ENCODE peak calls at places on chromosomes 13 and 19, in eight cellular contexts. K, W, G, I, R, E, Q and B are unnamed samples.

GRCh38 chr19:36577271-36577996 is 4.3 kb upstream of the ZNF529 start:
- DNase-seq in I (no peak), R (no peak), G (no peak), K (no peak), W (no peak), Q (no peak), E (no peak), B (no peak)

GRCh38 chr13:113023217-113023597 is 54.2 kb downstream of the MCF2L start:
- DNase-seq in G (peak), I (peak), W (no peak), K (no peak), R (no peak), E (no peak), Q (no peak), B (no peak)

GRCh38 chr19:14138576-14139265 is 2.3 kb upstream of the ASF1B start:
- DNase-seq in R (no peak), I (peak), Q (peak), K (no peak), W (no peak), E (no peak), G (no peak), B (no peak)

GRCh38 chr19:54041969-54042606 is 21.6 kb downstream of the VSTM1 start:
- DNase-seq in Q (no peak), I (no peak), K (no peak), G (no peak), E (no peak), W (no peak), R (no peak), B (no peak)

GRCh38 chr13:92345627-92346026 is 881.0 kb upstream of the GPC6 start:
- DNase-seq in Q (no peak), K (no peak), W (no peak), G (no peak), E (peak), I (no peak), R (no peak), B (no peak)

GRCh38 chr13:33205804-33206221 is 79.7 kb downstream of the STARD13 start:
- DNase-seq in I (peak), E (peak), Q (peak), R (no peak), G (peak), K (no peak), W (peak), B (peak)

GRCh38 chr13:109684836-109685602 is 101.4 kb downstream of the IRS2 start:
- DNase-seq in G (peak), I (peak), W (no peak), E (no peak), K (peak), R (peak), Q (no peak), B (no peak)

GRCh38 chr19:46717716-46718143 is 816 bp upstream of the PRKD2 start:
- DNase-seq in K (no peak), G (no peak), W (no peak), E (no peak), I (no peak), Q (no peak), R (no peak), B (no peak)

GRCh38 chr19:34707661-34708060 is 26.4 kb upstream of the ZNF181 start:
- DNase-seq in E (no peak), Q (no peak), I (no peak), R (no peak), K (no peak), W (no peak), G (no peak), B (no peak)

GRCh38 chr13:97948041-97948440 is 5.4 kb upstream of the IPO5 start:
- DNase-seq in I (no peak), R (no peak), E (no peak), G (no peak), Q (no peak), K (no peak), W (no peak), B (no peak)

GRCh38 chr19:4352701-4353121 is 9.3 kb downstream of the MPND start:
- DNase-seq in G (no peak), R (peak), E (peak), Q (peak), K (no peak), I (peak), W (peak), B (peak)

GRCh38 chr13:43195551-43195950 is 172.2 kb downstream of the DNAJC15 start:
- DNase-seq in Q (no peak), W (no peak), K (no peak), I (no peak), E (no peak), G (no peak), R (no peak), B (no peak)

GRCh38 chr13:73040968-73041580 is 17.7 kb upstream of the KLF5 start:
- DNase-seq in I (peak), E (no peak), R (no peak), K (no peak), Q (no peak), W (no peak), G (no peak), B (no peak)

GRCh38 chr13:77465595-77466195 is 69.8 kb upstream of the SCEL start:
- DNase-seq in K (no peak), G (no peak), W (no peak), Q (no peak), E (no peak), I (no peak), R (no peak), B (no peak)

GRCh38 chr13:34025746-34026145 is 207.8 kb downstream of the RFC3 start:
- DNase-seq in I (peak), G (no peak), Q (peak), E (no peak), W (no peak), K (no peak), R (no peak), B (no peak)

GRCh38 chr13:64924401-64924800 is 2305.7 kb downstream of the PCDH9 start:
- DNase-seq in R (no peak), I (no peak), W (no peak), G (no peak), E (no peak), K (no peak), Q (no peak), B (no peak)

GRCh38 chr13:37460211-37460610 is 138.4 kb downstream of the POSTN start:
- DNase-seq in G (no peak), E (no peak), I (no peak), R (no peak), W (no peak), K (no peak), Q (no peak), B (no peak)

GRCh38 chr13:58843567-58843966 is 1212.0 kb downstream of the PCDH17 start:
- DNase-seq in E (no peak), R (no peak), W (no peak), I (no peak), G (no peak), Q (no peak), K (no peak), B (peak)

GRCh38 chr13:58838615-58839014 is 1207.1 kb downstream of the PCDH17 start:
- DNase-seq in G (no peak), E (no peak), I (no peak), K (no peak), R (no peak), W (no peak), Q (no peak), B (no peak)

GRCh38 chr13:58843071-58843470 is 1211.5 kb downstream of the PCDH17 start:
- DNase-seq in G (no peak), K (no peak), W (no peak), I (no peak), R (no peak), Q (peak), E (no peak), B (no peak)
- H3K4me3 ChIP-seq in G (no peak), K (no peak), W (no peak), I (no peak), R (no peak), Q (no peak), E (no peak), B (no peak)

DNA sequence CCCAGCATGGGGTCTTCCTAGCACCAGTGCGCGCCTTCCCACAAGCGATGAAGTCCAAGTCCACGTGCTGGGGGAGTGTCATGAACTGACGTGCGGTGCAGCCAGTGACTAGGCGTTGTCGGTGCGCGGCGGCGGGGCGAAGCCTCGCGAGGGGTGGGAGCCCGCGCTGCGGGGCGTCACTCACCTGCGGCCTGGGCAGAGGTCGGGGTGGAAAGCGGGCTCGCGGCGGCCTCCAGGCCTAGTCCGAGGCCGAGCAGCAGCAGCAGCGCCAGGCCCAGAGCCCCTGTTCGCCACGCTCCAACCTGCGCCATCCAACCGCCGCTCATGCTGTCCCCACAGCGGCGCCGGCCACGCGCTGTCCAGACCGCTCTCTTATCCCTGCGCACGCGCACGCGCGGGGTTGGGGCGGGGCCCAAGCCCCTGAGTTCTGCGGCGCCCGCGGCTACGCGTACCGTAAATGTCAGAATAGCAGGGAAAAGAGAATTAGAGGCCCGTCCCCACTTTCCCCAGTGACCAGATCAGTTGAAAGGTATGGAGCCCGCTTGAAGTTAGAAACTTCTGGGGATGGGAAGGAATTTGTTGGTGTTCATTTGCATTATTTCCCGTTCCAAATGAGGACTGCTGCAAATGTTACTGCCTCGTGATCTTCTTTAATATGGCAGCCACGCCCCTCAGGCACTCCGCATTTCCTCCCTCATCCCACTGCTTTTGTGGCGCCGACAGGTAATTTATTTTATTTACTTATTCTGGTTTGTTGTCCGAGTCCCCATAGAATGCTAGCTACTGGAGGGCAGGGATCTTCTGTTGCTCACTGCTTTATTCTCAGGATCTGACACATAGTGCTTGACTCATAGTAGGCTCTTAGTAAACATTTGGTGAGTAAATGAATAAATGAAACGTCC is at the start of gene CD320:
- DNase-seq in G (peak), R (peak), E (peak), I (peak), K (peak), Q (peak), W (peak), B (peak)
- H3K4me3 ChIP-seq in G (peak), R (peak), E (peak), I (peak), K (peak), Q (peak), W (peak), B (peak)

GRCh38 chr13:106488075-106488474 is 47.4 kb downstream of the EFNB2 start:
- DNase-seq in R (no peak), I (no peak), Q (no peak), K (no peak), E (no peak), W (no peak), G (no peak), B (no peak)

GRCh38 chr13:106484084-106484754 is 51.2 kb downstream of the EFNB2 start:
- DNase-seq in G (no peak), Q (no peak), R (no peak), E (no peak), W (no peak), K (no peak), I (no peak), B (no peak)

GRCh38 chr13:106486287-106486686 is 49.2 kb downstream of the EFNB2 start:
- DNase-seq in K (no peak), I (no peak), R (no peak), E (no peak), Q (no peak), G (no peak), W (no peak), B (no peak)

GRCh38 chr13:106481919-106482318 is 53.5 kb downstream of the EFNB2 start:
- DNase-seq in G (no peak), E (no peak), W (no peak), I (no peak), K (no peak), Q (no peak), R (no peak), B (no peak)

GRCh38 chr13:106484755-106485193 is 50.7 kb downstream of the EFNB2 start:
- DNase-seq in R (peak), Q (no peak), G (peak), E (no peak), I (peak), W (peak), K (no peak), B (no peak)
- H3K4me3 ChIP-seq in R (peak), Q (no peak), G (peak), E (no peak), I (no peak), W (peak), K (peak), B (no peak)

GRCh38 chr13:102907886-102908515 is 62.2 kb downstream of the ERCC5 start:
- DNase-seq in G (no peak), E (no peak), I (peak), Q (no peak), W (no peak), R (no peak), K (no peak), B (no peak)

GRCh38 chr13:102903659-102904407 is 58.0 kb downstream of the ERCC5 start:
- DNase-seq in E (peak), K (no peak), W (no peak), Q (peak), G (no peak), I (peak), R (no peak), B (no peak)

GRCh38 chr13:102904408-102904862 is 58.6 kb downstream of the ERCC5 start:
- DNase-seq in I (no peak), R (no peak), G (no peak), W (no peak), E (no peak), K (no peak), Q (no peak), B (no peak)

GRCh38 chr13:102905905-102906304 is 60.1 kb downstream of the ERCC5 start:
- DNase-seq in R (no peak), Q (no peak), G (no peak), I (no peak), K (no peak), W (no peak), E (no peak), B (no peak)

GRCh38 chr13:102907016-102907756 is 61.4 kb downstream of the ERCC5 start:
- DNase-seq in R (no peak), K (no peak), W (no peak), I (peak), Q (no peak), G (no peak), E (no peak), B (no peak)
- H3K4me3 ChIP-seq in R (no peak), K (no peak), W (no peak), I (no peak), Q (no peak), G (no peak), E (no peak), B (no peak)

GRCh38 chr19:5804516-5805464 is at the start of gene NRTN:
- DNase-seq in G (peak), E (peak), K (peak), Q (no peak), R (no peak), I (no peak), W (no peak), B (no peak)
- H3K4me3 ChIP-seq in G (peak), E (peak), K (peak), Q (no peak), R (no peak), I (peak), W (peak), B (peak)

GRCh38 chr13:21347753-21348318 is 111.3 kb downstream of the ZDHHC20 start:
- DNase-seq in G (no peak), K (no peak), E (no peak), Q (no peak), R (no peak), I (no peak), W (no peak), B (no peak)

GRCh38 chr13:21342699-21343442 is 116.2 kb downstream of the ZDHHC20 start:
- DNase-seq in K (no peak), E (no peak), W (no peak), R (no peak), I (no peak), G (no peak), Q (no peak), B (no peak)

GRCh38 chr13:21341637-21342422 is 117.3 kb downstream of the ZDHHC20 start:
- DNase-seq in E (no peak), K (no peak), Q (no peak), R (no peak), I (no peak), G (no peak), W (no peak), B (no peak)

GRCh38 chr13:21344662-21345176 is 114.4 kb downstream of the ZDHHC20 start:
- DNase-seq in Q (no peak), E (no peak), R (no peak), K (no peak), I (no peak), W (no peak), G (no peak), B (peak)

GRCh38 chr13:21343659-21344058 is 115.4 kb downstream of the ZDHHC20 start:
- DNase-seq in R (no peak), Q (no peak), G (no peak), I (no peak), K (no peak), E (no peak), W (no peak), B (peak)
- H3K4me3 ChIP-seq in R (no peak), Q (no peak), G (no peak), I (no peak), K (no peak), E (no peak), W (no peak), B (peak)

DNA sequence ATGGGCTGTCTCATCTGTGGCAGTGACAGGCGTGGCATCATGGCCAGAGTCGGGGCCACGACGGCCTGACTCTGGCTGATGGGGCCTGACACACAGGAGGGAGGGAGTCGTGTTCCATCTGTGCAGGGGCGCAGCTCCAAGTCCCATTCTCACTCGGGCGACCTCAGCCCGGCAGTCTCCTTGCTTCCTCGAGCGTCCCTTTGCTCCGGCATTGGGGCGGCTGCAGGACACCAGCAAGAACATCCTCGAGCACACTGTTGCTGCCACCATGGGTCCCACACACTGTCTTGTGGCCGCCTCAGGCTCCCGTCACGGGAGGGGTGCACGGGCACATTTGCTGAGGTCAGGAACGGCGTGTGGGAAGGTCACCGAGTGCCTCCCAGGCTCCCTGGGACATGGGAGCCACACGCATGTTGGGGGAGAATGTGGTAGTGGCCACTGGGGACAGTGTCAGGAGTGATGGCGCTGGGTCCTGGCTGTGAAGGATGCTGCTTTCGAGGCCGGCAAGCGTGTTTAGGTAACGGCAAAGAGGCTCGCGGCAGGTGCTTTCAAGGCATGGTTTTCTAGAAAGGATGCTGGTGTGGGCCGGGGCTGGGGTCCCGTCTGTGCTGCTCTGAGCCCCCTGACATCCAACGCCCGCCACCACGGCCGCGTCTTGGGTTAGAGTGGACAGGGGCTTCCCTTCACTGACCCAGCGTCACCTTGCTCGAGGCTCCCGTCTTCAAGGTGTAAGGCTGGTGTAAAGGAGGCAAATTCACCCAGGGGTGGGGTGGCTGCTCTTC is 3.4 kb downstream of the IZUMO4 start:
- DNase-seq in G (no peak), E (no peak), Q (no peak), W (no peak), K (no peak), R (no peak), I (no peak), B (no peak)
- H3K4me3 ChIP-seq in G (no peak), E (no peak), Q (no peak), W (no peak), K (no peak), R (no peak), I (no peak), B (no peak)

GRCh38 chr19:6760606-6761005 is 6.6 kb downstream of the SH2D3A start:
- DNase-seq in W (no peak), R (no peak), K (no peak), I (no peak), E (no peak), G (no peak), Q (no peak), B (no peak)

GRCh38 chr19:6766357-6767080 is 716 bp downstream of the SH2D3A start:
- DNase-seq in E (no peak), G (no peak), K (no peak), Q (no peak), W (no peak), R (no peak), I (no peak), B (no peak)

GRCh38 chr19:6767081-6767356 is 216 bp downstream of the SH2D3A start:
- DNase-seq in W (no peak), E (peak), I (no peak), K (no peak), G (no peak), Q (no peak), R (no peak), B (no peak)

GRCh38 chr19:6765738-6766356 is 1.4 kb downstream of the SH2D3A start:
- DNase-seq in I (no peak), W (no peak), Q (no peak), E (no peak), R (no peak), G (no peak), K (peak), B (no peak)

GRCh38 chr19:6761053-6761676 is 6.1 kb downstream of the SH2D3A start:
- DNase-seq in I (no peak), W (no peak), R (no peak), K (no peak), G (no peak), Q (no peak), E (peak), B (no peak)
- H3K4me3 ChIP-seq in I (no peak), W (no peak), R (no peak), K (no peak), G (no peak), Q (no peak), E (no peak), B (no peak)

GRCh38 chr19:58054792-58055482 is 4.1 kb upstream of the ZNF135 start:
- DNase-seq in R (peak), K (no peak), W (no peak), E (peak), Q (no peak), I (peak), G (peak), B (no peak)

GRCh38 chr19:58056261-58056660 is 2.8 kb upstream of the ZNF135 start:
- DNase-seq in K (no peak), Q (no peak), E (no peak), R (no peak), W (no peak), G (no peak), I (no peak), B (no peak)

GRCh38 chr19:58056861-58057260 is 2.2 kb upstream of the ZNF135 start:
- DNase-seq in K (no peak), W (no peak), I (no peak), R (no peak), G (no peak), E (no peak), Q (no peak), B (no peak)

GRCh38 chr19:58053480-58054156 is 5.5 kb upstream of the ZNF135 start:
- DNase-seq in W (no peak), G (no peak), E (no peak), I (no peak), R (no peak), K (no peak), Q (no peak), B (no peak)

DNA sequence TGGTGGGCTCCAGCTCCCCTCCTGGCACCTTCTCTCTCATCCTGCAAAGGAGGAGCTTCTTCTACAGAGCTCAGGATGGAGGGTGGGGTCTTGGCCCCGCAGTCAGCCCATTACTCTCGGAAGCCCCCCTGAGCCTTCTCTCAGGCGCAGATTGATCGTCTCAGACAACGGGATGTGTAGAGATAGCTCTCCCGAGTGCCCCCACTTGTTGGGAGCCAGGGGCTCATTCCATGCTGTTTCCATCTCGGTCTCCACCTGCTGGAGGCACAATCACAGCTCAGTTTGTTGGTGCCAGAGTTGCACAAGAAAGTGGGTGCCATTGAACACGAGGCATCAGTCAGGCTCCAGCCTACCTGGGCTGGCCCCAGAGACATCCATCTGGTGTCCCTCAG is 3.6 kb upstream of the ZNF135 start:
- DNase-seq in I (no peak), W (no peak), Q (no peak), G (no peak), R (no peak), K (no peak), E (no peak), B (no peak)
- H3K4me3 ChIP-seq in I (no peak), W (peak), Q (no peak), G (no peak), R (no peak), K (no peak), E (no peak), B (no peak)